ENCODE peak calls at places on chromosomes 12 and 14, in six cellular contexts. E is ascending aorta, D is fibroblast of mammary gland, X is HL-60, O is AG10803, Y is dorsolateral prefrontal cortex. B is an unnamed sample.

GRCh38 chr12:41361791-41362190 is 173.7 kb downstream of the PDZRN4 start:
- DNase-seq in E (no peak), D (no peak), X (no peak), O (no peak), Y (no peak), B (no peak)

GRCh38 chr12:5395443-5396401 is 36.2 kb upstream of the NTF3 start:
- DNase-seq in E (no peak), D (no peak), X (no peak), O (no peak), Y (no peak), B (no peak)

GRCh38 chr14:68506645-68507405 is 286.0 kb downstream of the ZFP36L1 start:
- DNase-seq in E (no peak), D (no peak), X (no peak), O (no peak), Y (no peak), B (no peak)

GRCh38 chr14:68016243-68016914 is 196.8 kb downstream of the RAD51B start:
- DNase-seq in E (no peak), D (peak), X (no peak), O (peak), Y (no peak), B (peak)

GRCh38 chr14:72990171-72990570 is 36.7 kb downstream of the ZFYVE1 start:
- DNase-seq in E (no peak), D (no peak), X (no peak), O (no peak), Y (no peak), B (no peak)

GRCh38 chr14:106417224-106418049 is 891.1 kb downstream of the TMEM121 start:
- DNase-seq in E (no peak), D (peak), X (peak), O (no peak), Y (no peak), B (no peak)

GRCh38 chr14:40164083-40164482 is 731.9 kb upstream of the FBXO33 start:
- DNase-seq in E (no peak), D (peak), X (no peak), O (no peak), Y (no peak), B (no peak)

GRCh38 chr14:104931771-104932675 is 7.3 kb downstream of the PLD4 start:
- DNase-seq in E (no peak), D (no peak), X (no peak), O (no peak), Y (no peak), B (no peak)

GRCh38 chr12:25013061-25013460 is 64.2 kb upstream of the BCAT1 start:
- DNase-seq in E (no peak), D (no peak), X (no peak), O (no peak), Y (no peak), B (no peak)

GRCh38 chr14:74577247-74577947 is 34.6 kb downstream of the LTBP2 start:
- DNase-seq in E (no peak), D (peak), X (no peak), O (peak), Y (no peak), B (no peak)

GRCh38 chr14:94505206-94505605 is 4.1 kb downstream of the SERPINA12 start:
- DNase-seq in E (no peak), D (no peak), X (no peak), O (no peak), Y (no peak), B (no peak)

GRCh38 chr14:105314287-105315185 is at the start of gene PACS2:
- DNase-seq in E (no peak), D (peak), X (peak), O (peak), Y (no peak), B (peak)

GRCh38 chr12:1533205-1533601 is 61.2 kb downstream of the FBXL14 start:
- DNase-seq in E (no peak), D (peak), X (no peak), O (peak), Y (no peak), B (peak)

GRCh38 chr14:51370758-51371386 is 130.8 kb downstream of the TMX1 start:
- DNase-seq in E (no peak), D (peak), X (no peak), O (peak), Y (no peak), B (no peak)

GRCh38 chr12:75889214-75889613 is 142.4 kb downstream of the PHLDA1 start:
- DNase-seq in E (no peak), D (no peak), X (no peak), O (no peak), Y (peak), B (no peak)
- H3K4me3 ChIP-seq in E (no peak), D (no peak), X (no peak), O (no peak), Y (peak), B (no peak)

GRCh38 chr14:89352976-89353817 is 63.8 kb downstream of the FOXN3 start:
- DNase-seq in E (no peak), D (no peak), X (no peak), O (no peak), Y (no peak), B (no peak)

GRCh38 chr14:89349196-89350008 is 67.6 kb downstream of the FOXN3 start:
- DNase-seq in E (no peak), D (no peak), X (no peak), O (no peak), Y (peak), B (peak)

GRCh38 chr14:89351364-89351957 is 65.6 kb downstream of the FOXN3 start:
- DNase-seq in E (no peak), D (no peak), X (no peak), O (peak), Y (no peak), B (peak)

GRCh38 chr14:89348726-89349125 is 68.3 kb downstream of the FOXN3 start:
- DNase-seq in E (no peak), D (peak), X (no peak), O (no peak), Y (no peak), B (no peak)

DNA sequence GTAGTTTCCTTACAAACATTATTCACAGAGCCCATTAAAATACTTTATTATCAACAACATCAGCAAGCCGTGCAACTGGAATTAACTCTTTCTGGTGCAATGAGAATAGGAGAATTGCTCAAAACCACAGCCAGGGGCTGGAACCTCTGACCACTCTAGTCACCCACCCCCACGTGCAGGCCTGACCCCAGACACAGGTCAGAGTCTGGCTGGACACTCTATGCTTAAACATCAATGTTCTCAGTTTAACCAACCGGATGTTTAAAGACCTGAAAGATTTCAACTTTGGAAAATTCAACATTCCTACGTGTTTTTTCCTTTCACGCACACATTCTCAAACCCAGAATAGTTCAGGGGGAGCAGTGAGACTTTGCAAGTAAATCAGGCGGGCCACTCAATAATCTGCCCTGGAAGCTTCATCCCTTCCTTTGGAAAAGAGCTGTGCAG is 65.1 kb downstream of the FOXN3 start:
- DNase-seq in E (no peak), D (no peak), X (no peak), O (no peak), Y (no peak), B (no peak)
- TF ChIP-seq CTCF in E (no peak), D (no peak), X (no peak), O (no peak), Y (no peak), B (no peak)

GRCh38 chr14:20274062-20274461 is 31.7 kb downstream of the TTC5 start:
- DNase-seq in E (no peak), D (no peak), X (no peak), O (no peak), Y (no peak), B (no peak)
- H3K4me3 ChIP-seq in E (no peak), D (no peak), X (no peak), O (no peak), Y (no peak), B (no peak)

GRCh38 chr12:11920231-11920630 is 150.5 kb upstream of the BCL2L14 start:
- DNase-seq in E (no peak), D (no peak), X (no peak), O (peak), Y (no peak), B (peak)

GRCh38 chr12:11923067-11923466 is 147.7 kb upstream of the BCL2L14 start:
- DNase-seq in E (no peak), D (no peak), X (no peak), O (no peak), Y (no peak), B (no peak)

GRCh38 chr12:11917501-11917900 is 153.2 kb upstream of the BCL2L14 start:
- DNase-seq in E (no peak), D (no peak), X (no peak), O (no peak), Y (no peak), B (no peak)

GRCh38 chr12:11927311-11927935 is 143.3 kb upstream of the BCL2L14 start:
- DNase-seq in E (no peak), D (no peak), X (no peak), O (no peak), Y (no peak), B (peak)

DNA sequence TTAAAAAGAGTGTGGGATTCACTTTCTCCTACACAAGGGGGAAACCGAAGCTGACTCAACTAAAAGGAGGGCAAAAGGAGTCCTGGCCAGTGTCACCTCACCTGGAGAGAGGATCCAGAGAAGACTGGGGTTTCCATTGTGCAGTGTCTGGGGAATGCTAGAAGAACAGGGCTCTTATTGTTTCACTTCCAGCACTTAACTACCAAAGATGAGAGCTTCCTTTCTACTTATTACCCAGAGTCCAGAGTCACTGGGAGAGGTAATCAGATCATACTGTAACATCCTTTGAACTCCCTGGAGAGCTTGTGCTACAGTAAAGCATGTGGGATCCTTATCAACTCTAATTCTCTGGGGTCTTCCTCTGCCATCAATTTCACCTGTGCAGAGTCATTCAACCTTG is 148.4 kb upstream of the BCL2L14 start:
- DNase-seq in E (no peak), D (no peak), X (no peak), O (no peak), Y (no peak), B (no peak)
- TF ChIP-seq CTCF in E (no peak), D (no peak), X (no peak), O (no peak), Y (no peak), B (no peak)